ENCODE peak calls at places on chromosome 20, in ten cellular contexts. Y is activated CD4-positive, CD25-positive, alpha-beta regulatory T cell; I is erythroblast; S is HFFc6; J is activated gamma-delta T cell treated with anti-CD3 and anti-CD28 coated beads, Interleukin-2, amount 50 U/mL, for 16 hours; W is T-helper 22 cell; L is EH; R is non-pigmented ciliary epithelial cell; F is pancreas; H is SW 1271. V is an unnamed sample.

GRCh38 chr20:34638532-34638931 is 38.4 kb downstream of the PIGU start:
- DNase-seq in H (no peak), S (no peak), R (no peak), F (no peak), Y (no peak), J (no peak), W (no peak), I (no peak), L (no peak), V (no peak)

GRCh38 chr20:63966172-63966943 is 3.4 kb downstream of the ZNF512B start:
- DNase-seq in I (no peak), F (peak), W (no peak), Y (no peak), R (no peak), J (no peak), H (no peak), L (no peak), S (no peak), V (no peak)

GRCh38 chr20:3812259-3812681 is 8.1 kb upstream of the AP5S1 start:
- DNase-seq in S (no peak), J (no peak), H (no peak), R (no peak), I (no peak), F (no peak), W (no peak), Y (no peak), L (no peak), V (no peak)

GRCh38 chr20:16714765-16715164 is 15.1 kb upstream of the SNRPB2 start:
- DNase-seq in F (no peak), H (no peak), I (no peak), J (no peak), S (no peak), Y (no peak), W (no peak), R (no peak), L (no peak), V (no peak)

GRCh38 chr20:62678553-62678952 is 30.1 kb upstream of the NTSR1 start:
- DNase-seq in W (no peak), Y (no peak), H (no peak), L (no peak), J (no peak), I (no peak), R (no peak), S (no peak), F (no peak), V (no peak)

GRCh38 chr20:25195962-25196700 is 619 bp downstream of the ENTPD6 start:
- DNase-seq in W (no peak), Y (no peak), R (no peak), J (no peak), F (peak), S (peak), H (no peak), I (peak), L (peak), V (peak)

GRCh38 chr20:51386586-51386985 is 155.9 kb downstream of the NFATC2 start:
- DNase-seq in R (no peak), H (no peak), J (peak), Y (no peak), F (no peak), W (peak), I (no peak), S (no peak), L (no peak), V (no peak)

GRCh38 chr20:54497931-54498718 is 22.7 kb downstream of the DOK5 start:
- DNase-seq in I (no peak), Y (no peak), H (no peak), L (no peak), J (no peak), F (no peak), S (no peak), W (no peak), R (no peak), V (no peak)

GRCh38 chr20:37590938-37591490 is 63.3 kb upstream of the BLCAP start:
- DNase-seq in L (no peak), F (no peak), S (no peak), H (no peak), Y (no peak), R (no peak), I (no peak), W (no peak), J (no peak), V (no peak)

GRCh38 chr20:37956099-37956498 is 53.2 kb downstream of the VSTM2L start:
- DNase-seq in F (no peak), R (no peak), I (no peak), H (no peak), Y (no peak), W (no peak), L (peak), S (no peak), J (no peak), V (no peak)

GRCh38 chr20:63740070-63740500 is 509 bp downstream of the SLC2A4RG start:
- DNase-seq in S (no peak), F (peak), L (peak), Y (no peak), I (peak), J (no peak), R (no peak), H (peak), W (peak), V (peak)

GRCh38 chr20:2742431-2742830 is 49.9 kb downstream of the EBF4 start:
- DNase-seq in S (no peak), W (no peak), L (no peak), F (no peak), J (no peak), R (no peak), H (no peak), I (no peak), Y (no peak), V (no peak)

GRCh38 chr20:35385733-35386132 is 26.0 kb downstream of the UQCC1 start:
- DNase-seq in J (no peak), W (no peak), R (no peak), H (no peak), Y (no peak), I (no peak), L (no peak), S (no peak), F (no peak), V (no peak)

GRCh38 chr20:56359212-56360132 is 698 bp downstream of the FAM210B start:
- DNase-seq in F (peak), Y (no peak), H (peak), R (no peak), S (peak), J (no peak), W (no peak), I (peak), L (peak), V (peak)

GRCh38 chr20:5797843-5798462 is 47.8 kb downstream of the SHLD1 start:
- DNase-seq in L (no peak), S (no peak), J (no peak), H (no peak), F (no peak), W (no peak), I (no peak), Y (no peak), R (no peak), V (no peak)

GRCh38 chr20:58691773-58692578 is 624 bp upstream of the NPEPL1 start:
- DNase-seq in I (no peak), L (peak), F (peak), R (no peak), W (no peak), J (no peak), H (no peak), S (no peak), Y (no peak), V (no peak)

GRCh38 chr20:36094497-36094896 is 60.0 kb upstream of the EPB41L1 start:
- DNase-seq in W (no peak), R (no peak), L (peak), F (no peak), H (no peak), J (no peak), S (no peak), I (no peak), Y (no peak), V (no peak)

GRCh38 chr20:48463916-48464315 is 363.9 kb downstream of the PREX1 start:
- DNase-seq in L (peak), F (no peak), S (peak), I (no peak), W (no peak), J (no peak), H (no peak), R (peak), Y (no peak), V (no peak)

GRCh38 chr20:6120491-6120988 is 2.3 kb downstream of the FERMT1 start:
- DNase-seq in S (no peak), I (no peak), F (no peak), W (no peak), Y (no peak), H (no peak), R (no peak), J (no peak), L (no peak), V (no peak)

GRCh38 chr20:61482425-61482887 is 230.4 kb downstream of the CDH4 start:
- DNase-seq in R (no peak), W (no peak), I (no peak), J (no peak), S (no peak), F (no peak), H (no peak), Y (no peak), L (no peak), V (no peak)

GRCh38 chr20:55882286-55882685 is 123.0 kb downstream of the CBLN4 start:
- DNase-seq in I (no peak), S (no peak), F (no peak), H (no peak), L (no peak), R (no peak), W (no peak), Y (no peak), J (no peak), V (no peak)

GRCh38 chr20:19661717-19662637 is 96.1 kb upstream of the RIN2 start:
- DNase-seq in F (peak), Y (peak), J (peak), H (peak), I (peak), R (peak), W (no peak), S (peak), L (peak), V (peak)

GRCh38 chr20:57654998-57655811 is 35.0 kb upstream of the ZBP1 start:
- DNase-seq in S (no peak), R (no peak), J (no peak), I (no peak), L (no peak), Y (no peak), W (no peak), H (no peak), F (peak), V (peak)

GRCh38 chr20:50003253-50003656 is 20.5 kb downstream of the SNAI1 start:
- DNase-seq in R (peak), J (no peak), S (peak), H (peak), Y (no peak), W (no peak), F (no peak), L (peak), I (no peak), V (no peak)

GRCh38 chr20:56433880-56434255 is 21.8 kb downstream of the CASS4 start:
- DNase-seq in S (peak), Y (no peak), H (no peak), I (no peak), L (peak), W (no peak), J (peak), F (no peak), R (no peak), V (no peak)

GRCh38 chr20:17896247-17896723 is 72.3 kb downstream of the SNX5 start:
- DNase-seq in W (no peak), Y (no peak), J (no peak), S (no peak), F (no peak), I (no peak), R (no peak), L (peak), H (no peak), V (no peak)

GRCh38 chr20:18805881-18806280 is 7.7 kb upstream of the SCP2D1 start:
- DNase-seq in Y (no peak), H (no peak), L (peak), F (no peak), J (no peak), R (no peak), I (no peak), S (no peak), W (no peak), V (no peak)

GRCh38 chr20:50728981-50729874 is 2.2 kb upstream of the PARD6B start:
- DNase-seq in H (no peak), S (no peak), W (no peak), I (no peak), L (peak), J (no peak), R (no peak), F (no peak), Y (no peak), V (no peak)

GRCh38 chr20:20712004-20712473 is 405 bp downstream of the RALGAPA2 start:
- DNase-seq in H (peak), Y (no peak), I (no peak), J (no peak), S (no peak), R (no peak), W (no peak), L (no peak), F (peak), V (no peak)

GRCh38 chr20:60749804-60750602 is 502.1 kb upstream of the CDH4 start:
- DNase-seq in F (no peak), I (no peak), W (no peak), R (no peak), S (no peak), J (no peak), Y (no peak), H (no peak), L (no peak), V (peak)

GRCh38 chr20:3783068-3783489 is 1.8 kb upstream of the SPEF1 start:
- DNase-seq in F (peak), H (no peak), I (no peak), L (no peak), Y (no peak), S (no peak), R (no peak), J (no peak), W (no peak), V (no peak)

GRCh38 chr20:12030470-12030869 is 112.8 kb downstream of the BTBD3 start:
- DNase-seq in L (no peak), J (no peak), H (no peak), S (no peak), Y (no peak), W (no peak), I (no peak), F (no peak), R (no peak), V (no peak)

GRCh38 chr20:62856931-62857619 is 4.5 kb downstream of the TCFL5 start:
- DNase-seq in S (no peak), W (no peak), H (no peak), R (no peak), F (no peak), J (no peak), L (no peak), I (no peak), Y (no peak), V (no peak)

GRCh38 chr20:63937596-63937995 is 18.6 kb downstream of the UCKL1 start:
- DNase-seq in J (no peak), R (no peak), S (no peak), Y (no peak), W (no peak), F (no peak), L (no peak), H (no peak), I (no peak), V (no peak)

GRCh38 chr20:37836926-37837325 is 66.0 kb upstream of the VSTM2L start:
- DNase-seq in J (no peak), R (no peak), Y (no peak), I (no peak), F (no peak), S (no peak), L (no peak), H (no peak), W (no peak), V (no peak)

GRCh38 chr20:51132286-51132810 is 109.4 kb upstream of the KCNG1 start:
- DNase-seq in W (no peak), F (no peak), R (no peak), H (no peak), S (no peak), Y (no peak), J (no peak), L (peak), I (no peak), V (no peak)